ENCODE peak calls at places on chromosomes 13 and 19, in seven cellular contexts. E, C, R, M, K, U and W are unnamed samples.

GRCh38 chr19:19628499-19629134 is 597 bp upstream of the LPAR2 start:
- DNase-seq in E (peak), C (no peak), R (no peak), M (peak), K (peak), U (no peak), W (no peak)

GRCh38 chr19:16076154-16076957 is at the start of gene TPM4:
- DNase-seq in E (peak), C (peak), R (peak), M (peak), K (peak), U (peak), W (peak)

GRCh38 chr19:55368701-55369563 is 1.3 kb downstream of the IL11 start:
- DNase-seq in E (no peak), C (no peak), R (no peak), M (no peak), K (peak), U (no peak), W (no peak)

GRCh38 chr19:50328257-50329145 is 676 bp downstream of the KCNC3 start:
- DNase-seq in E (no peak), C (no peak), R (no peak), M (peak), K (no peak), U (peak), W (no peak)

GRCh38 chr13:28470286-28470685 is 24.6 kb downstream of the FLT1 start:
- DNase-seq in E (no peak), C (no peak), R (no peak), M (no peak), K (no peak), U (no peak), W (no peak)

GRCh38 chr19:4258181-4258580 is 11.3 kb downstream of the YJU2 start:
- DNase-seq in E (no peak), C (no peak), R (no peak), M (no peak), K (no peak), U (no peak), W (no peak)

GRCh38 chr13:107031691-107032090 is 463.8 kb upstream of the ARGLU1 start:
- DNase-seq in E (no peak), C (no peak), R (no peak), M (no peak), K (no peak), U (no peak), W (no peak)

GRCh38 chr19:38977445-38978314 is 2.1 kb upstream of the FBXO17 start:
- DNase-seq in E (no peak), C (no peak), R (no peak), M (no peak), K (no peak), U (no peak), W (no peak)

GRCh38 chr13:32746474-32746873 is 160.2 kb downstream of the PDS5B start:
- DNase-seq in E (no peak), C (no peak), R (no peak), M (no peak), K (peak), U (no peak), W (no peak)

GRCh38 chr19:44992336-44993163 is 8.7 kb upstream of the RELB start:
- DNase-seq in E (no peak), C (no peak), R (no peak), M (no peak), K (no peak), U (no peak), W (no peak)

GRCh38 chr13:51041126-51041525 is 69.9 kb downstream of the C13orf42 start:
- DNase-seq in E (no peak), C (no peak), R (no peak), M (no peak), K (no peak), U (no peak), W (no peak)

GRCh38 chr19:16001481-16002312 is 52.9 kb downstream of the OR10H4 start:
- DNase-seq in E (no peak), C (no peak), R (no peak), M (peak), K (peak), U (no peak), W (no peak)

GRCh38 chr13:113117335-113117872 is 5.2 kb upstream of the F10 start:
- DNase-seq in E (peak), C (no peak), R (no peak), M (no peak), K (no peak), U (no peak), W (no peak)

GRCh38 chr13:90070362-90070761 is 1277.1 kb upstream of the MIR17HG start:
- DNase-seq in E (no peak), C (no peak), R (no peak), M (no peak), K (no peak), U (no peak), W (no peak)

GRCh38 chr13:59532405-59532804 is 631.3 kb downstream of the DIAPH3 start:
- DNase-seq in E (no peak), C (no peak), R (no peak), M (no peak), K (no peak), U (no peak), W (no peak)

GRCh38 chr13:99322297-99323103 is 15.3 kb upstream of the GPR183 start:
- DNase-seq in E (no peak), C (no peak), R (no peak), M (no peak), K (peak), U (no peak), W (no peak)

GRCh38 chr13:40508112-40508511 is 158.3 kb downstream of the FOXO1 start:
- DNase-seq in E (no peak), C (no peak), R (no peak), M (no peak), K (peak), U (no peak), W (no peak)

GRCh38 chr13:75359266-75359665 is 122.7 kb downstream of the TBC1D4 start:
- DNase-seq in E (no peak), C (no peak), R (no peak), M (no peak), K (peak), U (no peak), W (no peak)

GRCh38 chr13:77860621-77861020 is 58.0 kb downstream of the EDNRB start:
- DNase-seq in E (no peak), C (no peak), R (no peak), M (no peak), K (no peak), U (no peak), W (no peak)

GRCh38 chr13:96089749-96090239 is at the start of gene HS6ST3:
- DNase-seq in E (peak), C (peak), R (peak), M (peak), K (no peak), U (peak), W (no peak)

GRCh38 chr19:38837304-38837626 is 5.7 kb upstream of the ECH1 start:
- DNase-seq in E (no peak), C (no peak), R (no peak), M (no peak), K (no peak), U (no peak), W (no peak)

GRCh38 chr19:8506402-8506957 is 4.0 kb upstream of the PRAM1 start:
- DNase-seq in E (no peak), C (no peak), R (no peak), M (peak), K (no peak), U (no peak), W (no peak)

GRCh38 chr13:79185580-79185979 is 220.5 kb downstream of the RBM26 start:
- DNase-seq in E (no peak), C (no peak), R (no peak), M (no peak), K (no peak), U (no peak), W (no peak)

GRCh38 chr13:40171566-40171965 is 494.9 kb downstream of the FOXO1 start:
- DNase-seq in E (no peak), C (no peak), R (no peak), M (no peak), K (no peak), U (no peak), W (no peak)

GRCh38 chr19:1279261-1279660 is 3.9 kb downstream of the FAM174C start:
- DNase-seq in E (no peak), C (no peak), R (no peak), M (no peak), K (no peak), U (no peak), W (no peak)

DNA sequence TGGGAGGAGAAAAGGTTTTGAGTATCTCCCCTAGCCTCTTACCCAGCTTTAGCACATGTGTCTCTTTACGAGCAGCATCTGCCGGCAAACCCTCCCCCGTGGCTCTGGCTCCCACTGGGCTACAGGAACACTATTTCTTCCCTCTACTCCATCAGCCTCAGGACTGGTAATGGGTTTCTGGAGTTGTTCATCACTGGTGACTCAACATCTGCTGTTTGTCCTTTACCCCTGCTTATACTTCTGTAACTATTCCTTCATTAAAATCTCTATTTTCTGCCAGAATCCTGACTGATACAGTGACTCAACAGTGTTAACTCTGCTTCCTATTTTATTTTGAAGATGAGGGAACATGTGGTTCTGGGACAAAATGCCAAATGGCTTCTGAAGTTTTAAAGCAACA is 437.3 kb upstream of the HTR2A start:
- DNase-seq in E (no peak), C (peak), R (no peak), M (no peak), K (peak), U (no peak), W (no peak)
- H3K27ac ChIP-seq in E (no peak), C (no peak), R (no peak), M (no peak), K (peak), U (no peak), W (no peak)

GRCh38 chr13:43787998-43788397 is 1.2 kb upstream of the ENOX1 start:
- DNase-seq in E (no peak), C (no peak), R (no peak), M (no peak), K (peak), U (no peak), W (no peak)
- TF ChIP-seq CTCF in E (peak), C (no peak), R (peak), M (peak), K (peak), U (no peak), W (no peak)

GRCh38 chr19:11181488-11181887 is 15.9 kb downstream of the KANK2 start:
- DNase-seq in E (no peak), C (no peak), R (no peak), M (no peak), K (no peak), U (no peak), W (no peak)
- H3K27ac ChIP-seq in E (peak), C (no peak), R (peak), M (no peak), K (no peak), U (no peak), W (peak)

GRCh38 chr13:84571264-84571663 is 689.0 kb upstream of the SLITRK1 start:
- DNase-seq in E (no peak), C (no peak), R (no peak), M (no peak), K (no peak), U (no peak), W (no peak)

GRCh38 chr13:84570831-84571230 is 688.6 kb upstream of the SLITRK1 start:
- DNase-seq in E (no peak), C (no peak), R (no peak), M (no peak), K (no peak), U (no peak), W (no peak)

GRCh38 chr13:84574851-84575250 is 692.6 kb upstream of the SLITRK1 start:
- DNase-seq in E (no peak), C (no peak), R (no peak), M (no peak), K (peak), U (no peak), W (no peak)
- TF ChIP-seq CTCF in E (no peak), C (no peak), R (peak), M (peak), K (peak), U (peak), W (no peak)